ENCODE peak calls at places on chromosomes 3 and 15, in five cellular contexts. One of them, this sample, is unnamed.

GRCh38 chr3:148158210-148158609 is 539.5 kb upstream of the AGTR1 start:
- DNase-seq in GM12878: no peak
- DNase-seq in sigmoid colon: no peak
- DNase-seq in stomach: no peak
- DNase-seq in A549: peak; percentile 26
- DNase-seq in this sample: no peak

GRCh38 chr3:58874795-58875194 is 175.0 kb downstream of the CFAP20DC start:
- DNase-seq in A549: no peak
- DNase-seq in sigmoid colon: no peak
- DNase-seq in stomach: no peak
- DNase-seq in GM12878: peak; percentile 59
- DNase-seq in this sample: no peak

GRCh38 chr3:56347219-56347871 is 120.9 kb downstream of the ERC2 start:
- DNase-seq in A549: peak; percentile 14
- DNase-seq in GM12878: no peak
- DNase-seq in sigmoid colon: no peak
- DNase-seq in stomach: peak; percentile 45
- DNase-seq in this sample: no peak

GRCh38 chr3:98885851-98886250 is 15.6 kb downstream of the DCBLD2 start:
- DNase-seq in sigmoid colon: no peak
- DNase-seq in A549: no peak
- DNase-seq in stomach: no peak
- DNase-seq in GM12878: no peak
- DNase-seq in this sample: no peak

GRCh38 chr15:76401285-76401684 is 64.7 kb downstream of the ISL2 start:
- DNase-seq in sigmoid colon: no peak
- DNase-seq in stomach: no peak
- DNase-seq in A549: peak; percentile 12
- DNase-seq in GM12878: no peak
- DNase-seq in this sample: no peak

GRCh38 chr3:12308517-12308916 is 19.6 kb downstream of the PPARG start:
- DNase-seq in A549: peak; percentile 92
- DNase-seq in sigmoid colon: no peak
- DNase-seq in stomach: no peak
- DNase-seq in GM12878: peak; percentile 3
- DNase-seq in this sample: no peak

GRCh38 chr3:134611516-134611915 is 39.3 kb downstream of the KY start:
- DNase-seq in stomach: no peak
- DNase-seq in A549: no peak
- DNase-seq in sigmoid colon: no peak
- DNase-seq in GM12878: no peak
- DNase-seq in this sample: no peak

GRCh38 chr15:40278026-40278425 is 4.8 kb downstream of the ANKRD63 start:
- DNase-seq in stomach: no peak
- DNase-seq in sigmoid colon: no peak
- DNase-seq in GM12878: no peak
- DNase-seq in A549: no peak
- DNase-seq in this sample: no peak

GRCh38 chr3:170278632-170279031 is 56.4 kb downstream of the PRKCI start:
- DNase-seq in GM12878: no peak
- DNase-seq in A549: no peak
- DNase-seq in stomach: no peak
- DNase-seq in sigmoid colon: no peak
- DNase-seq in this sample: no peak

GRCh38 chr15:38226867-38227266 is 25.8 kb upstream of the SPRED1 start:
- DNase-seq in A549: peak; percentile 76
- DNase-seq in GM12878: no peak
- DNase-seq in sigmoid colon: no peak
- DNase-seq in stomach: peak; percentile 52
- DNase-seq in this sample: no peak

GRCh38 chr15:40320409-40320808 is 3.1 kb upstream of the INAFM2 start:
- DNase-seq in A549: no peak
- DNase-seq in GM12878: no peak
- DNase-seq in stomach: no peak
- DNase-seq in sigmoid colon: no peak
- DNase-seq in this sample: no peak

DNA sequence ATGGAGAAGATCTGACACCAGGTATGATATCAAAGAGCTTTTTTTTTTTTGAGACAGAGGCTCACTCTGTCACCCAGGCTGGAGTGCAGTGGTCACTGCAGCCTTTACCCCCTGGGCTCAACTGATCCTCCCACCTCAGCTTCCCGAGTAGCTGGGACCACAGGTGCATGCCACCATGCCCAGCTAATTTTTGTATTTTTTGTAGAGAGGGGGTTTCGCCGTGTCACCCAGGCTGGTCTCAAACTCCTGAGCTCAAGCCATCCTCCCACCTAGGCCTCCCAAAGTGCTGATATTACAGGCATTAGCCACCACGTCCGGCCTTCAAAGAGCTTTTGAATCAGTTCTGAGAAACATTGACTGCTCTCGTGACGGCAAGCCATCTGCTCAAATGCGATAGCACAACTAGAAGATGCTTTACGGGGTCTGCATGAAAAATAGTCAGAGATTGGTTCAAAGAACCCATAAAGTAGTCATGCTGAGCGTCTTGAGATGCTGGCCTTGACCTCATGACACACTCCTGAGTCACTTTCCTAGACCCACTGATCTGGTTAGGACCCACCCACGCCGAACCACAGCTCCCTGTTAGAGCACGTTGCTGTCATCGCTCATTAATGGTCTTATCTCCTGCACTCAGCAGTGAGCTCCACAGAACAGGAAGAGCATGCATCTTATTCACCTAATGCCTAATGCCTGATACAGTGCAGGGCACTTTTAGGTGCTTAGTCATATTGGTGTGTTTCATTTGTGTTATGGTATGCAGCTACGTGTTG is 57.0 kb upstream of the NR2F2 start:
- DNase-seq in A549: peak; percentile 69
- DNase-seq in GM12878: peak; percentile 25
- DNase-seq in stomach: no peak
- DNase-seq in sigmoid colon: no peak
- DNase-seq in this sample: no peak
- H3K4me3 ChIP-seq in A549: no peak overlapping the region
- H3K4me3 ChIP-seq in GM12878: no peak overlapping the region
- H3K4me3 ChIP-seq in stomach: no peak overlapping the region
- H3K4me3 ChIP-seq in sigmoid colon: no peak overlapping the region
- H3K4me3 ChIP-seq in this sample: no peak overlapping the region

DNA sequence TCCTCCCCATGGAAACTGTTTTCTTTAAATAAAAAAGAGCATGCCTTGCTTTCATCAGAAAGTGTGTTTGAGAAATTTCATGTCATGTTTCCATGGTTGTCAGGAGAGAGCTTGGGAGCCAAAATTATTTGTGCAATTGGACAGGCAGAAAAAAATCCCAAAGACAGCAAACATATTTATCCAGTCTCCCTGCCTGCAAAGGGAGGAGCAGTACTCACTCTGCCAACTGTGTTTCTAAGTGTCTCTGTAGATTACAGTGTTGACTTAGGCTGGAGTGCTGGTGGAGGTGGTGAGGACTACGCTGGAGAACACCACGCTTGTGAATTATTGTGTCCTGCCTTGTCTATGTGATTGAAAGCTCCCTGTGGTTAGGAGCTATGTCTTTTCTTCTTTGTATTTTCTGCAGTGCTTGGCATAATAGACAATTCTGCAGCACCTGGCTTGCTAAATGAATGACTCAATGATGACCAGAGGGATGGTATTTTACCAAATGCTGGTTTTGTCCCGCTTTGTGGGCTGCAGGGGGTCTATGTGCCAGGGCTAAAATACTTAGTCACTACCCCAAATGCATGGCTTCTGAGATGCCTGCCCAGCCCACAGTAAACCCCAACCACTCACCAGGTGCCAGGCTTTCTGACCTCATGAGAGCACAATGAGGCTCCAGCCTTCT is 50.8 kb downstream of the BOC start:
- DNase-seq in stomach: no peak
- DNase-seq in GM12878: no peak
- DNase-seq in A549: no peak
- DNase-seq in sigmoid colon: no peak
- DNase-seq in this sample: no peak
- TF ChIP-seq EP300 in stomach: no peak
- TF ChIP-seq EP300 in GM12878: no peak
- TF ChIP-seq EP300 in A549: no peak
- TF ChIP-seq EP300 in sigmoid colon: no peak
- TF ChIP-seq EP300 in this sample: no peak

GRCh38 chr3:156816091-156816793 is 9.9 kb upstream of the LEKR1 start:
- DNase-seq in sigmoid colon: peak; percentile 69
- DNase-seq in GM12878: no peak
- DNase-seq in stomach: peak; percentile 43
- DNase-seq in A549: peak; percentile 50
- DNase-seq in this sample: peak; percentile 40
- TF ChIP-seq CTCF in sigmoid colon: no peak
- TF ChIP-seq CTCF in GM12878: no peak
- TF ChIP-seq CTCF in stomach: no peak
- TF ChIP-seq CTCF in A549: no peak
- TF ChIP-seq CTCF in this sample: peak; percentile 14

DNA sequence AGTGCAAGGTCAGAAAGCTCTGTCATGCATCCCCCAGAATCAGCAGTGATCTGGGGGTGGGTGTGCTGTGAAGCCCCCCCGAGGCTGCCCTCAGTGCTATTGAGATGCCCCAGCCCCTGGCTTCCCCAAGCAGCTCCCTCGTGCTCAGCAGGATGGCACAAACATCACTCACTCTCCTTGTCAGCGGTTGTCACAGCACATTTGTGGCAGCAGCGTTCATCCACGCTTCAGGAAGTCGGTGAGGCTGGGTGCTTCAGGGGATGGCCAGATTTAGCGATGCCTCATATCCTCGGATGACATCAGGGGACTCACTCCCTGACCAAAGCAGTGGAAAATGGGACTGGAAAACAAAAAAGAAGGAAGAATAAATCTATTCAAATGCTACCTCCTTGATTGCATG is 54.4 kb upstream of the SLC6A11 start:
- DNase-seq in stomach: no peak
- DNase-seq in A549: no peak
- DNase-seq in GM12878: no peak
- DNase-seq in sigmoid colon: no peak
- DNase-seq in this sample: no peak
- H3K4me3 ChIP-seq in stomach: no peak overlapping the region
- H3K4me3 ChIP-seq in A549: no peak overlapping the region
- H3K4me3 ChIP-seq in GM12878: no peak overlapping the region
- H3K4me3 ChIP-seq in sigmoid colon: no peak overlapping the region
- H3K4me3 ChIP-seq in this sample: no peak overlapping the region

GRCh38 chr15:72473670-72474465 is at the start of gene ARIH1:
- DNase-seq in sigmoid colon: peak; percentile 99
- DNase-seq in stomach: peak; percentile 98
- DNase-seq in A549: peak; percentile 99
- DNase-seq in GM12878: peak; percentile 80
- DNase-seq in this sample: peak; percentile 97
- TF ChIP-seq EP300 in sigmoid colon: peak; percentile 69
- TF ChIP-seq EP300 in stomach: no peak
- TF ChIP-seq EP300 in A549: no peak
- TF ChIP-seq EP300 in GM12878: peak; percentile 63
- TF ChIP-seq EP300 in this sample: peak; percentile 59

GRCh38 chr15:78875107-78875914 is 2.6 kb downstream of the MORF4L1 start:
- DNase-seq in A549: no peak
- DNase-seq in stomach: no peak
- DNase-seq in GM12878: no peak
- DNase-seq in sigmoid colon: no peak
- DNase-seq in this sample: no peak
- TF ChIP-seq CTCF in A549: no peak
- TF ChIP-seq CTCF in stomach: no peak
- TF ChIP-seq CTCF in GM12878: no peak
- TF ChIP-seq CTCF in sigmoid colon: no peak
- TF ChIP-seq CTCF in this sample: no peak

GRCh38 chr3:84042717-84043116 is 916.1 kb upstream of the CADM2 start:
- DNase-seq in GM12878: no peak
- DNase-seq in stomach: no peak
- DNase-seq in A549: no peak
- DNase-seq in sigmoid colon: no peak
- DNase-seq in this sample: no peak
- H3K4me3 ChIP-seq in GM12878: no peak overlapping the region
- H3K4me3 ChIP-seq in stomach: no peak overlapping the region
- H3K4me3 ChIP-seq in A549: no peak overlapping the region
- H3K4me3 ChIP-seq in sigmoid colon: no peak overlapping the region
- H3K4me3 ChIP-seq in this sample: no peak overlapping the region

This sample was measured in ovary.